ENCODE peak calls at places on chromosomes 5 and 9, in eight cellular contexts. S is CD4-positive, CD25-positive, alpha-beta regulatory T cell; W is tibial artery; H is ovary; V is fibroblast of lung; D is PC-9; K is Karpas-422; U is heart right ventricle. F is an unnamed sample.

GRCh38 chr9:26954050-26954508 is 2.1 kb upstream of the IFT74 start:
- DNase-seq in S (peak; percentile 46), W (no peak), H (no peak), V (peak; percentile 24), D (no peak), K (peak; percentile 75), U (no peak), F (no peak)

GRCh38 chr5:170493028-170493820 is 10.6 kb upstream of the KCNIP1 start:
- DNase-seq in S (no peak), W (no peak), H (no peak), V (no peak), D (no peak), K (peak; percentile 78), U (no peak), F (no peak)

GRCh38 chr9:83383034-83383433 is 155.2 kb downstream of the FRMD3 start:
- DNase-seq in S (no peak), W (no peak), H (no peak), V (no peak), D (no peak), K (no peak), U (no peak), F (no peak)

GRCh38 chr5:137734962-137735530 is 843 bp downstream of the KLHL3 start:
- DNase-seq in S (no peak), W (peak; percentile 33), H (peak; percentile 28), V (peak; percentile 56), D (no peak), K (no peak), U (peak; percentile 25), F (peak; percentile 19)

GRCh38 chr5:98791110-98791509 is 17.6 kb downstream of the RGMB start:
- DNase-seq in S (no peak), W (no peak), H (no peak), V (no peak), D (no peak), K (no peak), U (no peak), F (no peak)

GRCh38 chr9:96122756-96123155 is 179.2 kb downstream of the HSD17B3 start:
- DNase-seq in S (no peak), W (no peak), H (no peak), V (peak; percentile 88), D (no peak), K (no peak), U (no peak), F (no peak)

GRCh38 chr9:124834586-124834985 is 18.7 kb upstream of the WDR38 start:
- DNase-seq in S (no peak), W (no peak), H (no peak), V (peak; percentile 70), D (peak; percentile 89), K (no peak), U (no peak), F (no peak)

GRCh38 chr9:98727428-98727827 is 18.7 kb upstream of the GABBR2 start:
- DNase-seq in S (no peak), W (no peak), H (no peak), V (no peak), D (no peak), K (peak; percentile 90), U (no peak), F (no peak)

GRCh38 chr5:180499684-180500083 is 5.5 kb downstream of the CNOT6 start:
- DNase-seq in S (peak; percentile 31), W (no peak), H (no peak), V (peak; percentile 31), D (no peak), K (no peak), U (no peak), F (no peak)

GRCh38 chr5:126965061-126965475 is 65.3 kb downstream of the MARCHF3 start:
- DNase-seq in S (no peak), W (no peak), H (no peak), V (peak; percentile 94), D (peak; percentile 86), K (no peak), U (no peak), F (no peak)

GRCh38 chr9:111597852-111598729 is 1.4 kb downstream of the PTGR1 start:
- DNase-seq in S (peak; percentile 82), W (peak; percentile 60), H (peak; percentile 73), V (peak; percentile 74), D (peak; percentile 66), K (peak; percentile 86), U (peak; percentile 64), F (peak; percentile 73)

GRCh38 chr5:132753135-132753987 is 6.1 kb downstream of the CCNI2 start:
- DNase-seq in S (no peak), W (no peak), H (no peak), V (no peak), D (no peak), K (no peak), U (no peak), F (peak; percentile 50)

GRCh38 chr5:54017580-54017979 is 292.8 kb downstream of the ARL15 start:
- DNase-seq in S (no peak), W (no peak), H (no peak), V (no peak), D (no peak), K (no peak), U (no peak), F (no peak)

GRCh38 chr5:173328896-173329369 is 719 bp upstream of the STC2 start:
- DNase-seq in S (no peak), W (no peak), H (no peak), V (peak; percentile 67), D (peak; percentile 90), K (no peak), U (no peak), F (no peak)

DNA sequence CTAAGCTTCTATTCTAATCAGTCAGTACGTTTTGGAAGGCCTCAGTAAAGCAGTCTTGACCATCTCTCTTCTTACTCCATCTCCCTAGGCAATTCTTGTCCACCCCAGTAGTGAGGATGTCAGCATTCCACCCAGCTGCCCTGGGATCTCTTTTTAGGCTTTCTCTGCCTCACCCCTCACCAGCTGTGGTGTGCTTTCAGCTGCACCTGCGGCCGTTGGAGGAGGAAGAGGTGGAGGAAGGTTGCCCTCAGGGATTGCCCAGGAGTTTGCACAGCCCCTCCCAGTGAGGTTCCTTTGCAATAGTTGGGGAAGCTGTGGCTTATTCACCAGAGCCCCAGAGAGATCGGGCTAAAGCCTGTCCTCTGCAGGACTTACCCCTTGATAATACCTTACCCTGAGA is 615.8 kb downstream of the BNC2 start:
- DNase-seq in S (no peak), W (no peak), H (no peak), V (no peak), D (no peak), K (no peak), U (no peak), F (no peak)
- H3K4me1 ChIP-seq in S (no peaks in the 10 kb centered on the region), W (no peaks in the 10 kb centered on the region), H (peaks cover 18% of the 10 kb centered on the region), V (no peaks in the 10 kb centered on the region), D (no peaks in the 10 kb centered on the region), K (no peaks in the 10 kb centered on the region), U (no peaks in the 10 kb centered on the region), F (peaks cover 7% of the 10 kb centered on the region)

DNA sequence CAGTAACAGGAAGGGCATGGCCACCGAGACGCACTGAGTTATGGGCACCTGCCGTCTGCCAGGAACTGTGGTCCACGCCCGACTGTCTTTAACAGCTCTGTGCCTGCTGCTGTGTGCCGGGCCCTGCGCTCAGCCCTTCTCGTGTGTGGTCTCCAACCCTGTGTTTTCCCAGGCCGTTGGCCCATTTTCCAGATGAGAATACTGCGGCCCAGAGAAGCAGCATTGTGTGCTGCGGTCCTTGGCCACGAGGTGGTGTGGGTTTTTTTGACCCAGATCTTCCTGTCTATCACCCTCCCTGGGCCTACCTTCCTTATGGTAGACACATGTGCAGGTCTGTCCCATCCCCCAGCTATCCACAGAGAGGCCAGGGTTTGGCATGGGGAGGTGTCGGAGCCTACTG is 47.0 kb downstream of the RXRA start:
- DNase-seq in S (no peak), W (no peak), H (no peak), V (no peak), D (no peak), K (no peak), U (no peak), F (no peak)
- H3K4me1 ChIP-seq in S (no peaks in the 10 kb centered on the region), W (peaks cover 14% of the 10 kb centered on the region), H (peaks cover 67% of the 10 kb centered on the region), V (peaks cover 15% of the 10 kb centered on the region), D (peaks cover 39% of the 10 kb centered on the region), K (no peaks in the 10 kb centered on the region), U (peaks cover 93% of the 10 kb centered on the region), F (peaks cover 88% of the 10 kb centered on the region)

DNA sequence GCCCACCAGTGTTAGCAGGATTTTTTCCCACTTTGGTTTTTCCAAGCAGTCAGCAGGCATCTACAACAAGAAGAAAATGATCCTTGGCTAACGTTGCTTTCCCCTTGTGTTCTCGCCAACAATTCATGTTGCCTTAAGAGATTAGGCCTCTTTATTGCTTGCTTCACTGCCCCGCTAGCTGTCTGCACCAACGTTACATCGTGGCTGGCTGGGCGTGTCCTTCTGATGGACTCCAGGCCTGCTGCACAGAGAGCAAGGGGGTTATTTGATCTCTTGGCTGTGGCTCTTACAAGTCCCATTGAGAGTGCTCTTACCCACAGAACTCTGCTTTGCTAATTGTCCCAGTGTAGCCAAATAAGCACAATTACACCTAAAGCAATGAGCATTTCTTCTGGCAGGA is 17.8 kb downstream of the DCANP1 start:
- DNase-seq in S (no peak), W (no peak), H (no peak), V (peak; percentile 46), D (no peak), K (no peak), U (peak; percentile 67), F (peak; percentile 42)
- H3K4me1 ChIP-seq in S (no peaks in the 10 kb centered on the region), W (no peaks in the 10 kb centered on the region), H (no peaks in the 10 kb centered on the region), V (peaks cover 6% of the 10 kb centered on the region), D (no peaks in the 10 kb centered on the region), K (no peaks in the 10 kb centered on the region), U (peaks cover 19% of the 10 kb centered on the region), F (no peaks in the 10 kb centered on the region)

GRCh38 chr5:14186132-14186830 is 43.1 kb downstream of the TRIO start:
- DNase-seq in S (no peak), W (no peak), H (no peak), V (peak; percentile 84), D (peak; percentile 76), K (no peak), U (no peak), F (no peak)

GRCh38 chr5:14183187-14183939 is 40.2 kb downstream of the TRIO start:
- DNase-seq in S (no peak), W (peak; percentile 59), H (peak; percentile 41), V (peak; percentile 36), D (no peak), K (no peak), U (peak; percentile 35), F (peak; percentile 49)

GRCh38 chr5:14184082-14184481 is 40.9 kb downstream of the TRIO start:
- DNase-seq in S (no peak), W (no peak), H (no peak), V (no peak), D (no peak), K (no peak), U (no peak), F (no peak)

GRCh38 chr5:14185336-14186131 is 42.4 kb downstream of the TRIO start:
- DNase-seq in S (no peak), W (no peak), H (no peak), V (peak; percentile 89), D (peak; percentile 92), K (no peak), U (peak; percentile 25), F (no peak)

DNA sequence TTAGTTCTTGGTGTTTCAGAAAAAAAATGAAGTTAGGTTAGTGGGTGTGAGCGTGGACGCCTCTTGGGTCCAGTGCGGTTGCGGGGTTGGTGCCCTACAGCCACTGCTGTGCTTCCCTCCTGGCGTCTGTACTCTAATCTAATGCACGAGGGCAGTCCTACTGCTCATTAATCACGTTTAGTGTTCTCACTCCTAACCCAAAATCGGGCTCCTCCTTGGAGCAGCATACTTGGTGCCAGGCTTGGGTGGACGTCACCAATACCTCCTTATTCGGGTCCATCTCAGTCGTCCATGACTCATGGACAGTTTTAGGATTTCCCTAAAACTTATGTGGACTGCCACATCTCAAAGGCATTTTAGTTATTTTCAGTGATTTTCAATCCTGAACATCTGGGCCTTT is 41.6 kb downstream of the TRIO start:
- DNase-seq in S (no peak), W (no peak), H (no peak), V (peak; percentile 60), D (no peak), K (no peak), U (no peak), F (no peak)
- H3K4me1 ChIP-seq in S (no peaks in the 10 kb centered on the region), W (peaks cover 3% of the 10 kb centered on the region), H (peaks cover 30% of the 10 kb centered on the region), V (peaks cover 59% of the 10 kb centered on the region), D (peaks cover 97% of the 10 kb centered on the region), K (no peaks in the 10 kb centered on the region), U (peaks cover 78% of the 10 kb centered on the region), F (peaks cover 24% of the 10 kb centered on the region)